ENCODE peak calls at places on chromosome 20, in eight cellular contexts. One of them, this sample, is unnamed.

GRCh38 chr20:61886721-61887658 is 178.7 kb downstream of the TAF4 start:
- DNase-seq in caudate nucleus: no peak
- DNase-seq in activated CD4-positive, alpha-beta memory T cell treated with anti-CD3 and anti-CD28 coated beads, Interleukin-2, amount 10 ng/mL, durations not matched to agents 7 days and 5 days: peak
- DNase-seq in Ammon's horn: peak
- DNase-seq in chondrocyte: peak
- DNase-seq in endothelial cell: peak
- DNase-seq in stimulated activated CD8-positive, alpha-beta memory T cell treated with anti-CD3 and anti-CD28 coated beads, Interleukin-15, amount 100 ng/mL, for 1 hour: no peak
- DNase-seq in stimulated activated CD4-positive, alpha-beta T cell treated with anti-CD3 and anti-CD28 coated beads, Interleukin-1b, Interleukin-23, amount 100 ng/mL, for 48 hours: peak
- DNase-seq in this sample: peak

GRCh38 chr20:59063358-59064213 is 21.0 kb upstream of the PRELID3B start:
- DNase-seq in chondrocyte: no peak
- DNase-seq in caudate nucleus: no peak
- DNase-seq in endothelial cell: no peak
- DNase-seq in Ammon's horn: no peak
- DNase-seq in stimulated activated CD8-positive, alpha-beta memory T cell treated with anti-CD3 and anti-CD28 coated beads, Interleukin-15, amount 100 ng/mL, for 1 hour: no peak
- DNase-seq in activated CD4-positive, alpha-beta memory T cell treated with anti-CD3 and anti-CD28 coated beads, Interleukin-2, amount 10 ng/mL, durations not matched to agents 7 days and 5 days: no peak
- DNase-seq in stimulated activated CD4-positive, alpha-beta T cell treated with anti-CD3 and anti-CD28 coated beads, Interleukin-1b, Interleukin-23, amount 100 ng/mL, for 48 hours: no peak
- DNase-seq in this sample: no peak

GRCh38 chr20:23161244-23161875 is 75.2 kb upstream of the CD93 start:
- DNase-seq in Ammon's horn: no peak
- DNase-seq in stimulated activated CD8-positive, alpha-beta memory T cell treated with anti-CD3 and anti-CD28 coated beads, Interleukin-15, amount 100 ng/mL, for 1 hour: no peak
- DNase-seq in chondrocyte: no peak
- DNase-seq in endothelial cell: no peak
- DNase-seq in activated CD4-positive, alpha-beta memory T cell treated with anti-CD3 and anti-CD28 coated beads, Interleukin-2, amount 10 ng/mL, durations not matched to agents 7 days and 5 days: no peak
- DNase-seq in caudate nucleus: no peak
- DNase-seq in stimulated activated CD4-positive, alpha-beta T cell treated with anti-CD3 and anti-CD28 coated beads, Interleukin-1b, Interleukin-23, amount 100 ng/mL, for 48 hours: no peak
- DNase-seq in this sample: no peak

GRCh38 chr20:2872304-2873009 is 824 bp upstream of the PTPRA start:
- DNase-seq in Ammon's horn: peak
- DNase-seq in stimulated activated CD4-positive, alpha-beta T cell treated with anti-CD3 and anti-CD28 coated beads, Interleukin-1b, Interleukin-23, amount 100 ng/mL, for 48 hours: peak
- DNase-seq in caudate nucleus: peak
- DNase-seq in chondrocyte: no peak
- DNase-seq in stimulated activated CD8-positive, alpha-beta memory T cell treated with anti-CD3 and anti-CD28 coated beads, Interleukin-15, amount 100 ng/mL, for 1 hour: no peak
- DNase-seq in activated CD4-positive, alpha-beta memory T cell treated with anti-CD3 and anti-CD28 coated beads, Interleukin-2, amount 10 ng/mL, durations not matched to agents 7 days and 5 days: peak
- DNase-seq in endothelial cell: peak
- DNase-seq in this sample: peak

GRCh38 chr20:11919571-11919970 is 1.9 kb downstream of the BTBD3 start:
- DNase-seq in endothelial cell: no peak
- DNase-seq in Ammon's horn: no peak
- DNase-seq in caudate nucleus: no peak
- DNase-seq in stimulated activated CD4-positive, alpha-beta T cell treated with anti-CD3 and anti-CD28 coated beads, Interleukin-1b, Interleukin-23, amount 100 ng/mL, for 48 hours: no peak
- DNase-seq in stimulated activated CD8-positive, alpha-beta memory T cell treated with anti-CD3 and anti-CD28 coated beads, Interleukin-15, amount 100 ng/mL, for 1 hour: no peak
- DNase-seq in chondrocyte: no peak
- DNase-seq in activated CD4-positive, alpha-beta memory T cell treated with anti-CD3 and anti-CD28 coated beads, Interleukin-2, amount 10 ng/mL, durations not matched to agents 7 days and 5 days: no peak
- DNase-seq in this sample: no peak

GRCh38 chr20:309306-309840 is 12.0 kb downstream of the ZCCHC3 start:
- DNase-seq in chondrocyte: no peak
- DNase-seq in activated CD4-positive, alpha-beta memory T cell treated with anti-CD3 and anti-CD28 coated beads, Interleukin-2, amount 10 ng/mL, durations not matched to agents 7 days and 5 days: no peak
- DNase-seq in stimulated activated CD4-positive, alpha-beta T cell treated with anti-CD3 and anti-CD28 coated beads, Interleukin-1b, Interleukin-23, amount 100 ng/mL, for 48 hours: no peak
- DNase-seq in Ammon's horn: peak
- DNase-seq in caudate nucleus: no peak
- DNase-seq in endothelial cell: no peak
- DNase-seq in stimulated activated CD8-positive, alpha-beta memory T cell treated with anti-CD3 and anti-CD28 coated beads, Interleukin-15, amount 100 ng/mL, for 1 hour: no peak
- DNase-seq in this sample: no peak

GRCh38 chr20:63578224-63579016 is 4.4 kb upstream of the HELZ2 start:
- DNase-seq in activated CD4-positive, alpha-beta memory T cell treated with anti-CD3 and anti-CD28 coated beads, Interleukin-2, amount 10 ng/mL, durations not matched to agents 7 days and 5 days: no peak
- DNase-seq in stimulated activated CD4-positive, alpha-beta T cell treated with anti-CD3 and anti-CD28 coated beads, Interleukin-1b, Interleukin-23, amount 100 ng/mL, for 48 hours: no peak
- DNase-seq in caudate nucleus: no peak
- DNase-seq in chondrocyte: no peak
- DNase-seq in Ammon's horn: no peak
- DNase-seq in stimulated activated CD8-positive, alpha-beta memory T cell treated with anti-CD3 and anti-CD28 coated beads, Interleukin-15, amount 100 ng/mL, for 1 hour: no peak
- DNase-seq in endothelial cell: no peak
- DNase-seq in this sample: no peak

GRCh38 chr20:44370639-44371218 is 15.2 kb downstream of the HNF4A start:
- DNase-seq in endothelial cell: no peak
- DNase-seq in Ammon's horn: no peak
- DNase-seq in stimulated activated CD4-positive, alpha-beta T cell treated with anti-CD3 and anti-CD28 coated beads, Interleukin-1b, Interleukin-23, amount 100 ng/mL, for 48 hours: no peak
- DNase-seq in chondrocyte: no peak
- DNase-seq in activated CD4-positive, alpha-beta memory T cell treated with anti-CD3 and anti-CD28 coated beads, Interleukin-2, amount 10 ng/mL, durations not matched to agents 7 days and 5 days: no peak
- DNase-seq in caudate nucleus: no peak
- DNase-seq in stimulated activated CD8-positive, alpha-beta memory T cell treated with anti-CD3 and anti-CD28 coated beads, Interleukin-15, amount 100 ng/mL, for 1 hour: no peak
- DNase-seq in this sample: peak

GRCh38 chr20:62735331-62735821 is 26.7 kb downstream of the NTSR1 start:
- DNase-seq in activated CD4-positive, alpha-beta memory T cell treated with anti-CD3 and anti-CD28 coated beads, Interleukin-2, amount 10 ng/mL, durations not matched to agents 7 days and 5 days: no peak
- DNase-seq in chondrocyte: peak
- DNase-seq in stimulated activated CD4-positive, alpha-beta T cell treated with anti-CD3 and anti-CD28 coated beads, Interleukin-1b, Interleukin-23, amount 100 ng/mL, for 48 hours: no peak
- DNase-seq in Ammon's horn: peak
- DNase-seq in caudate nucleus: peak
- DNase-seq in endothelial cell: no peak
- DNase-seq in stimulated activated CD8-positive, alpha-beta memory T cell treated with anti-CD3 and anti-CD28 coated beads, Interleukin-15, amount 100 ng/mL, for 1 hour: no peak
- DNase-seq in this sample: no peak

GRCh38 chr20:5859611-5860010 is 90.7 kb downstream of the TRMT6 start:
- DNase-seq in Ammon's horn: no peak
- DNase-seq in caudate nucleus: no peak
- DNase-seq in endothelial cell: no peak
- DNase-seq in activated CD4-positive, alpha-beta memory T cell treated with anti-CD3 and anti-CD28 coated beads, Interleukin-2, amount 10 ng/mL, durations not matched to agents 7 days and 5 days: no peak
- DNase-seq in stimulated activated CD4-positive, alpha-beta T cell treated with anti-CD3 and anti-CD28 coated beads, Interleukin-1b, Interleukin-23, amount 100 ng/mL, for 48 hours: no peak
- DNase-seq in chondrocyte: no peak
- DNase-seq in stimulated activated CD8-positive, alpha-beta memory T cell treated with anti-CD3 and anti-CD28 coated beads, Interleukin-15, amount 100 ng/mL, for 1 hour: no peak
- DNase-seq in this sample: peak

GRCh38 chr20:25065625-25066338 is 7.8 kb upstream of the ACSS1 start:
- DNase-seq in Ammon's horn: peak
- DNase-seq in chondrocyte: no peak
- DNase-seq in activated CD4-positive, alpha-beta memory T cell treated with anti-CD3 and anti-CD28 coated beads, Interleukin-2, amount 10 ng/mL, durations not matched to agents 7 days and 5 days: peak
- DNase-seq in caudate nucleus: peak
- DNase-seq in stimulated activated CD4-positive, alpha-beta T cell treated with anti-CD3 and anti-CD28 coated beads, Interleukin-1b, Interleukin-23, amount 100 ng/mL, for 48 hours: peak
- DNase-seq in stimulated activated CD8-positive, alpha-beta memory T cell treated with anti-CD3 and anti-CD28 coated beads, Interleukin-15, amount 100 ng/mL, for 1 hour: peak
- DNase-seq in endothelial cell: peak
- DNase-seq in this sample: peak

GRCh38 chr20:49583669-49584417 is 15.9 kb upstream of the PTGIS start:
- DNase-seq in caudate nucleus: no peak
- DNase-seq in activated CD4-positive, alpha-beta memory T cell treated with anti-CD3 and anti-CD28 coated beads, Interleukin-2, amount 10 ng/mL, durations not matched to agents 7 days and 5 days: no peak
- DNase-seq in stimulated activated CD8-positive, alpha-beta memory T cell treated with anti-CD3 and anti-CD28 coated beads, Interleukin-15, amount 100 ng/mL, for 1 hour: no peak
- DNase-seq in chondrocyte: no peak
- DNase-seq in endothelial cell: no peak
- DNase-seq in stimulated activated CD4-positive, alpha-beta T cell treated with anti-CD3 and anti-CD28 coated beads, Interleukin-1b, Interleukin-23, amount 100 ng/mL, for 48 hours: no peak
- DNase-seq in Ammon's horn: peak
- DNase-seq in this sample: peak

GRCh38 chr20:59664389-59665055 is 60.2 kb downstream of the PHACTR3 start:
- DNase-seq in Ammon's horn: no peak
- DNase-seq in stimulated activated CD8-positive, alpha-beta memory T cell treated with anti-CD3 and anti-CD28 coated beads, Interleukin-15, amount 100 ng/mL, for 1 hour: no peak
- DNase-seq in caudate nucleus: no peak
- DNase-seq in endothelial cell: no peak
- DNase-seq in stimulated activated CD4-positive, alpha-beta T cell treated with anti-CD3 and anti-CD28 coated beads, Interleukin-1b, Interleukin-23, amount 100 ng/mL, for 48 hours: no peak
- DNase-seq in activated CD4-positive, alpha-beta memory T cell treated with anti-CD3 and anti-CD28 coated beads, Interleukin-2, amount 10 ng/mL, durations not matched to agents 7 days and 5 days: no peak
- DNase-seq in chondrocyte: no peak
- DNase-seq in this sample: no peak

GRCh38 chr20:1664911-1665310 is 7.3 kb upstream of the SIRPG start:
- DNase-seq in endothelial cell: no peak
- DNase-seq in stimulated activated CD4-positive, alpha-beta T cell treated with anti-CD3 and anti-CD28 coated beads, Interleukin-1b, Interleukin-23, amount 100 ng/mL, for 48 hours: peak
- DNase-seq in chondrocyte: no peak
- DNase-seq in activated CD4-positive, alpha-beta memory T cell treated with anti-CD3 and anti-CD28 coated beads, Interleukin-2, amount 10 ng/mL, durations not matched to agents 7 days and 5 days: peak
- DNase-seq in caudate nucleus: no peak
- DNase-seq in stimulated activated CD8-positive, alpha-beta memory T cell treated with anti-CD3 and anti-CD28 coated beads, Interleukin-15, amount 100 ng/mL, for 1 hour: peak
- DNase-seq in Ammon's horn: no peak
- DNase-seq in this sample: no peak

GRCh38 chr20:59331721-59332329 is 31.4 kb downstream of the EDN3 start:
- DNase-seq in endothelial cell: no peak
- DNase-seq in stimulated activated CD4-positive, alpha-beta T cell treated with anti-CD3 and anti-CD28 coated beads, Interleukin-1b, Interleukin-23, amount 100 ng/mL, for 48 hours: no peak
- DNase-seq in Ammon's horn: no peak
- DNase-seq in caudate nucleus: no peak
- DNase-seq in chondrocyte: no peak
- DNase-seq in stimulated activated CD8-positive, alpha-beta memory T cell treated with anti-CD3 and anti-CD28 coated beads, Interleukin-15, amount 100 ng/mL, for 1 hour: no peak
- DNase-seq in activated CD4-positive, alpha-beta memory T cell treated with anti-CD3 and anti-CD28 coated beads, Interleukin-2, amount 10 ng/mL, durations not matched to agents 7 days and 5 days: no peak
- DNase-seq in this sample: no peak

This sample was measured in PC-3.